ENCODE peak calls at places on chromosomes 6 and 20, in nine cellular contexts. G is IMR-90; F is GM06990; A is CD4-positive, CD25-positive, alpha-beta regulatory T cell; E is left lung; C is GM23338; Y is Karpas-422; N is fibroblast of lung; V is tibial artery. H is an unnamed sample.

GRCh38 chr6:127176175-127176574 is 57.7 kb downstream of the RSPO3 start:
- DNase-seq in G (no peak), F (no peak), A (no peak), E (no peak), C (no peak), Y (no peak), N (no peak), V (no peak), H (no peak)

GRCh38 chr6:31142356-31142755 is 3.5 kb upstream of the PSORS1C2 start:
- DNase-seq in G (no peak), F (no peak), A (no peak), E (no peak), C (no peak), Y (no peak), N (no peak), V (no peak), H (no peak)

GRCh38 chr20:37348643-37349516 is 2.9 kb downstream of the SRC start:
- DNase-seq in G (no peak), F (no peak), A (no peak), E (peak; percentile 33), C (no peak), Y (no peak), N (no peak), V (peak; percentile 53), H (no peak)

GRCh38 chr20:24519476-24519875 is 50.0 kb downstream of the SYNDIG1 start:
- DNase-seq in G (no peak), F (no peak), A (no peak), E (no peak), C (no peak), Y (no peak), N (no peak), V (no peak), H (no peak)

GRCh38 chr6:317452-318144 is 25.3 kb downstream of the DUSP22 start:
- DNase-seq in G (no peak), F (peak; percentile 81), A (no peak), E (no peak), C (no peak), Y (no peak), N (no peak), V (no peak), H (no peak)

GRCh38 chr20:41786158-41786557 is 168.0 kb upstream of the CHD6 start:
- DNase-seq in G (peak; percentile 56), F (no peak), A (no peak), E (no peak), C (no peak), Y (no peak), N (peak; percentile 7), V (no peak), H (no peak)

GRCh38 chr6:167786859-167787675 is 39.6 kb upstream of the AFDN start:
- DNase-seq in G (no peak), F (no peak), A (no peak), E (no peak), C (no peak), Y (no peak), N (no peak), V (no peak), H (no peak)

GRCh38 chr6:168681748-168682147 is 240.8 kb downstream of the SMOC2 start:
- DNase-seq in G (no peak), F (no peak), A (no peak), E (no peak), C (no peak), Y (no peak), N (no peak), V (no peak), H (no peak)

GRCh38 chr20:310645-311044 is 13.3 kb downstream of the ZCCHC3 start:
- DNase-seq in G (no peak), F (no peak), A (no peak), E (no peak), C (no peak), Y (peak; percentile 34), N (no peak), V (no peak), H (no peak)
- H3K4me3 ChIP-seq in G (no peak overlapping the region), F (peak overlapping the region; percentile 18), A (no peak overlapping the region), E (no peak overlapping the region), C (peak overlapping the region; percentile 19), Y (no peak overlapping the region), N (no peak overlapping the region), V (peak overlapping the region; percentile 54), H (no peak overlapping the region)

GRCh38 chr6:16196958-16197576 is 41.3 kb upstream of the GMPR start:
- DNase-seq in G (no peak), F (no peak), A (no peak), E (no peak), C (no peak), Y (no peak), N (no peak), V (no peak), H (no peak)

GRCh38 chr6:16198061-16198705 is 40.2 kb upstream of the GMPR start:
- DNase-seq in G (no peak), F (no peak), A (no peak), E (no peak), C (no peak), Y (no peak), N (no peak), V (no peak), H (no peak)

GRCh38 chr6:16200231-16200941 is 38.0 kb upstream of the GMPR start:
- DNase-seq in G (no peak), F (no peak), A (no peak), E (no peak), C (no peak), Y (peak; percentile 47), N (no peak), V (no peak), H (no peak)

GRCh38 chr6:16201706-16202105 is 36.7 kb upstream of the GMPR start:
- DNase-seq in G (no peak), F (no peak), A (no peak), E (no peak), C (no peak), Y (no peak), N (no peak), V (no peak), H (no peak)

DNA sequence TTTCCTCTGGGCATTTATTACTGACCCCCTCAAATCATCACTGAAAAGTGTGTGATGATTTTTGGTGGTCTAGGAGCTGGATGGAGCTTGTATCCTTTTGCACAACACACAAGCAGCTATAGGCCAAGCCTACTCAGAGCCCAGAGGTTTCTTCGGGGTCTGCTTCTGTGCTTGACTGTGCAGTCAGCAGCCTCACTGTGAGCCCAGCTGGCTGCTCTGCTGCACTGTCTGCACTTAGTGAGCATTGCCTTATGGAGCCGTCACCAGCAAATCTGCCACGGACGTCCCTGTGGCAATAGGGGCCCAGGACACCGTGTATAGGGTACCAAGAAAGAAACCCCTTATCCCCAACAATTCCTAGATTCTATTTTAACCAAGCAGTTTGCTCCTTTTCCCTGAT is 38.6 kb upstream of the GMPR start:
- DNase-seq in G (no peak), F (no peak), A (no peak), E (no peak), C (no peak), Y (no peak), N (no peak), V (no peak), H (no peak)
- H3K27me3 ChIP-seq in G (peaks cover 18% of the 10 kb centered on the region), F (no peaks in the 10 kb centered on the region), A (no peaks in the 10 kb centered on the region), E (no peaks in the 10 kb centered on the region), C (no peaks in the 10 kb centered on the region), Y (no peaks in the 10 kb centered on the region), N (no peaks in the 10 kb centered on the region), V (no peaks in the 10 kb centered on the region), H (no peaks in the 10 kb centered on the region)

DNA sequence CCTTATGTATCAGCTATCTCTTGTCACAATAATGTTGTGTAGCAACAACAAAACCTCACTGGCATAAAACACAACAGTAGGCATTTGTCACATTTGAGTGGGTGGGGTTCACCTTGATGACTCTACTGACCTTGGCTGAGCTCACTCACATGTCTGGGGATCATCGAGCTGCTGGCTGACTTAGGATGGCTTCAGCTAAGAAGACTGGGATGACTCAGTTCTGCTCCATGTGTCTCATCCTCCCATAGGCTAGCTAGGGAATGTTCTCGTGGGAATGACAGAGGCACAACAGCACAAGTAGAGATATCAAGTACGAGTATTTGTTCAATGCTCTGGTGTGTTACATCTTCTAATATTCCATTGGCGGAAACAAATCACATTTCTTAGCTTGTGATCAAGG is 167.9 kb downstream of the PLCB1 start:
- DNase-seq in G (peak; percentile 81), F (no peak), A (no peak), E (no peak), C (no peak), Y (no peak), N (peak; percentile 4), V (no peak), H (peak; percentile 74)
- H3K4me3 ChIP-seq in G (no peak overlapping the region), F (no peak overlapping the region), A (no peak overlapping the region), E (no peak overlapping the region), C (no peak overlapping the region), Y (no peak overlapping the region), N (no peak overlapping the region), V (no peak overlapping the region), H (no peak overlapping the region)

GRCh38 chr6:41343641-41344187 is 8.3 kb downstream of the NCR2 start:
- DNase-seq in G (no peak), F (no peak), A (no peak), E (no peak), C (no peak), Y (no peak), N (no peak), V (no peak), H (no peak)

GRCh38 chr6:41346435-41346834 is 11.0 kb downstream of the NCR2 start:
- DNase-seq in G (no peak), F (no peak), A (no peak), E (no peak), C (no peak), Y (no peak), N (no peak), V (no peak), H (no peak)

GRCh38 chr6:41342241-41342640 is 6.8 kb downstream of the NCR2 start:
- DNase-seq in G (no peak), F (no peak), A (no peak), E (no peak), C (no peak), Y (no peak), N (no peak), V (no peak), H (no peak)

GRCh38 chr6:41345901-41346300 is 10.5 kb downstream of the NCR2 start:
- DNase-seq in G (no peak), F (no peak), A (no peak), E (no peak), C (no peak), Y (no peak), N (no peak), V (no peak), H (no peak)

GRCh38 chr6:41344865-41345264 is 9.5 kb downstream of the NCR2 start:
- DNase-seq in G (no peak), F (peak; percentile 33), A (peak; percentile 75), E (no peak), C (no peak), Y (no peak), N (no peak), V (no peak), H (no peak)
- H3K27me3 ChIP-seq in G (peaks cover 31% of the 10 kb centered on the region), F (no peaks in the 10 kb centered on the region), A (no peaks in the 10 kb centered on the region), E (no peaks in the 10 kb centered on the region), C (no peaks in the 10 kb centered on the region), Y (no peaks in the 10 kb centered on the region), N (no peaks in the 10 kb centered on the region), V (no peaks in the 10 kb centered on the region), H (peaks cover 8% of the 10 kb centered on the region)

DNA sequence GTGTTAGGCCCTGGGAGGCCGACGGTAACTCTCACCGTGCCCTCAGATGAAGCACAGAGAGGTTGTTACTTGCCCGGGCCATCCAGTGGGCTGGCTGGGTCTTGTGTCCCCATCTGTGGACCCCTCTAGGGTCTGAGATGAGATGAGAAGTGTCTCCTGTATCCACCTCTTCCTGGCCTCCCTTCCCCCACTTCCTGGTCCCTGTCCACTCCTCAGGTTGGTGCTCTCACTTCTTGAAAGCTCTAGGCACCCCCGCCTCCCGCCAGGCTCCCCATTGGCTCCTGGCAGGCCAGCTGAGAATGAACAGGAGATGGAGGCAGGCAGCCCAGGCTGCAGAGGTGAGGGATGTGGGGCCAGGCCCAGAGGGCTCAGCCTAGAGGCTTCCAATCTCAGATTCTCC is 1.5 kb downstream of the MMP24OS start:
- DNase-seq in G (no peak), F (no peak), A (no peak), E (no peak), C (no peak), Y (no peak), N (no peak), V (no peak), H (no peak)
- H3K4me3 ChIP-seq in G (peak overlapping the region; percentile 62), F (peak overlapping the region; percentile 91), A (peak overlapping the region; percentile 77), E (peak overlapping the region; percentile 65), C (peak overlapping the region; percentile 83), Y (peak overlapping the region; percentile 99), N (peak overlapping the region; percentile 84), V (peak overlapping the region; percentile 95), H (peak overlapping the region; percentile 3)